ENCODE peak calls at places on chromosome 13, in eight cellular contexts. One of them, this sample, is unnamed.
A peak's percentile ranks its signal among the peaks of the same experiment; 100 is the strongest.

GRCh38 chr13:113860051-113860471 is 3.8 kb downstream of the GAS6 start:
- DNase-seq in esophagus muscularis mucosa: no peak
- DNase-seq in neural crest cell: no peak
- DNase-seq in GM20000: no peak
- DNase-seq in progenitor cell of endocrine pancreas: no peak
- DNase-seq in A549: no peak
- DNase-seq in GM06990: no peak
- DNase-seq in nephron progenitor cell: no peak
- DNase-seq in this sample: no peak

GRCh38 chr13:37656247-37656940 is 57.8 kb upstream of the POSTN start:
- DNase-seq in progenitor cell of endocrine pancreas: no peak
- DNase-seq in A549: peak; percentile 15
- DNase-seq in neural crest cell: no peak
- DNase-seq in esophagus muscularis mucosa: no peak
- DNase-seq in GM20000: no peak
- DNase-seq in GM06990: no peak
- DNase-seq in nephron progenitor cell: no peak
- DNase-seq in this sample: no peak

GRCh38 chr13:24232037-24232436 is 71.5 kb downstream of the SPATA13 start:
- DNase-seq in progenitor cell of endocrine pancreas: no peak
- DNase-seq in neural crest cell: no peak
- DNase-seq in GM06990: no peak
- DNase-seq in esophagus muscularis mucosa: no peak
- DNase-seq in GM20000: no peak
- DNase-seq in nephron progenitor cell: no peak
- DNase-seq in A549: no peak
- DNase-seq in this sample: no peak

GRCh38 chr13:31172535-31172934 is 10.8 kb upstream of the HSPH1 start:
- DNase-seq in A549: peak; percentile 27
- DNase-seq in progenitor cell of endocrine pancreas: no peak
- DNase-seq in GM06990: no peak
- DNase-seq in esophagus muscularis mucosa: no peak
- DNase-seq in GM20000: no peak
- DNase-seq in neural crest cell: no peak
- DNase-seq in nephron progenitor cell: no peak
- DNase-seq in this sample: no peak

GRCh38 chr13:46810440-46810839 is 13.5 kb upstream of the ESD start:
- DNase-seq in neural crest cell: no peak
- DNase-seq in GM06990: no peak
- DNase-seq in A549: no peak
- DNase-seq in nephron progenitor cell: no peak
- DNase-seq in esophagus muscularis mucosa: no peak
- DNase-seq in progenitor cell of endocrine pancreas: no peak
- DNase-seq in GM20000: no peak
- DNase-seq in this sample: no peak

GRCh38 chr13:47545630-47546029 is 455.4 kb downstream of the SUCLA2 start:
- DNase-seq in progenitor cell of endocrine pancreas: no peak
- DNase-seq in esophagus muscularis mucosa: no peak
- DNase-seq in GM20000: no peak
- DNase-seq in GM06990: no peak
- DNase-seq in A549: no peak
- DNase-seq in nephron progenitor cell: no peak
- DNase-seq in neural crest cell: no peak
- DNase-seq in this sample: no peak

GRCh38 chr13:80663788-80664187 is 322.9 kb upstream of the SPRY2 start:
- DNase-seq in neural crest cell: no peak
- DNase-seq in progenitor cell of endocrine pancreas: no peak
- DNase-seq in A549: no peak
- DNase-seq in nephron progenitor cell: no peak
- DNase-seq in GM06990: no peak
- DNase-seq in esophagus muscularis mucosa: no peak
- DNase-seq in GM20000: no peak
- DNase-seq in this sample: no peak

GRCh38 chr13:34942732-34943674 is 933 bp downstream of the NBEA start:
- DNase-seq in GM20000: peak; percentile 19
- DNase-seq in GM06990: peak; percentile 46
- DNase-seq in neural crest cell: peak; percentile 5
- DNase-seq in A549: peak; percentile 4
- DNase-seq in progenitor cell of endocrine pancreas: peak; percentile 28
- DNase-seq in nephron progenitor cell: peak; percentile 61
- DNase-seq in esophagus muscularis mucosa: no peak
- DNase-seq in this sample: peak; percentile 29

DNA sequence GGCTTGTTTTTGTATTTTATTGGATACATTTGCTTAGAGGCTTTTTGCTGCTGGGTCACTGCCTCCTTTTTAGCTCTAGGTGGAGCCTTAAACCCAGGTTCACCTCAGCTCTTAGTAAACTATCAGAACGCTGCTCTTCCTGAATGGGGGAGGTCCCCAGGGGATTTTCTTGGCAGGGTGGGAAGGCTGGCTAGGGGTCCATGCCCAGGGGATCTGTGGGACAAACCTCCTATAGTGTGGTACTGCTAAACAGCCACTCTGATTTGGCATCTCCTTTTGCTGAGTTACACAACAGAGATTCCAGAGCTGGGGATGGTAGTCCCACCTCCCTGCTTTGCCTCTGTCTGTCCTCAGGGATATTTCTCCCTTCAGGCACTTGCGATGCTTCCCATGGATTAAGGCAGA is 204.9 kb downstream of the ZIC5 start:
- DNase-seq in A549: no peak
- DNase-seq in neural crest cell: no peak
- DNase-seq in nephron progenitor cell: no peak
- DNase-seq in progenitor cell of endocrine pancreas: no peak
- DNase-seq in esophagus muscularis mucosa: no peak
- DNase-seq in GM06990: no peak
- DNase-seq in GM20000: no peak
- DNase-seq in this sample: no peak
- TF ChIP-seq CTCF in A549: no peak
- TF ChIP-seq CTCF in neural crest cell: peak; percentile 29
- TF ChIP-seq CTCF in nephron progenitor cell: no peak
- TF ChIP-seq CTCF in progenitor cell of endocrine pancreas: peak; percentile 47
- TF ChIP-seq CTCF in esophagus muscularis mucosa: no peak
- TF ChIP-seq CTCF in GM06990: peak; percentile 26
- TF ChIP-seq CTCF in GM20000: no peak
- TF ChIP-seq CTCF in this sample: no peak

DNA sequence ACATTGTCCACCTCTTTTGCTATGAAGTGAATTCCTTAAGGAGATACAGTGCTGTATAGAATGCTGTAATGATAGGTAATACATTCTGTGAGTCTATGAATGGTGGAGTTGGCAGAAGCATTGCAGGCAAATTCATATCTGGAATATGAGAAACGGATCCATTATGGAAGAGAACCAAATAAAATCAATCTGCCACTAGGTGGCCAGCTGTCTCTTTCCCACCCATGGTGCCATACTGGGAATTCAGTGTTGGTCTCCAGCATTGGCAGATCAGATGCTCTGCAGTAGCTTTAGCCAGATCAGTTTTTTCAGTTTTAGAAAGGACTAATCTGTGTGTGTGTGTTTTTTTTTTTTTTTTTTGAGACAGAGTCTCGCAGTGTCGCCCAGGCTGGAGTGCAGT is 27.6 kb downstream of the DNAJC3 start:
- DNase-seq in progenitor cell of endocrine pancreas: no peak
- DNase-seq in nephron progenitor cell: no peak
- DNase-seq in esophagus muscularis mucosa: no peak
- DNase-seq in A549: peak; percentile 13
- DNase-seq in GM06990: no peak
- DNase-seq in neural crest cell: no peak
- DNase-seq in GM20000: no peak
- DNase-seq in this sample: no peak
- TF ChIP-seq CTCF in progenitor cell of endocrine pancreas: peak; percentile 28
- TF ChIP-seq CTCF in nephron progenitor cell: peak; percentile 17
- TF ChIP-seq CTCF in esophagus muscularis mucosa: no peak
- TF ChIP-seq CTCF in A549: peak; percentile 27
- TF ChIP-seq CTCF in GM06990: peak; percentile 23
- TF ChIP-seq CTCF in neural crest cell: peak; percentile 47
- TF ChIP-seq CTCF in GM20000: peak; percentile 5
- TF ChIP-seq CTCF in this sample: peak; percentile 11

DNA sequence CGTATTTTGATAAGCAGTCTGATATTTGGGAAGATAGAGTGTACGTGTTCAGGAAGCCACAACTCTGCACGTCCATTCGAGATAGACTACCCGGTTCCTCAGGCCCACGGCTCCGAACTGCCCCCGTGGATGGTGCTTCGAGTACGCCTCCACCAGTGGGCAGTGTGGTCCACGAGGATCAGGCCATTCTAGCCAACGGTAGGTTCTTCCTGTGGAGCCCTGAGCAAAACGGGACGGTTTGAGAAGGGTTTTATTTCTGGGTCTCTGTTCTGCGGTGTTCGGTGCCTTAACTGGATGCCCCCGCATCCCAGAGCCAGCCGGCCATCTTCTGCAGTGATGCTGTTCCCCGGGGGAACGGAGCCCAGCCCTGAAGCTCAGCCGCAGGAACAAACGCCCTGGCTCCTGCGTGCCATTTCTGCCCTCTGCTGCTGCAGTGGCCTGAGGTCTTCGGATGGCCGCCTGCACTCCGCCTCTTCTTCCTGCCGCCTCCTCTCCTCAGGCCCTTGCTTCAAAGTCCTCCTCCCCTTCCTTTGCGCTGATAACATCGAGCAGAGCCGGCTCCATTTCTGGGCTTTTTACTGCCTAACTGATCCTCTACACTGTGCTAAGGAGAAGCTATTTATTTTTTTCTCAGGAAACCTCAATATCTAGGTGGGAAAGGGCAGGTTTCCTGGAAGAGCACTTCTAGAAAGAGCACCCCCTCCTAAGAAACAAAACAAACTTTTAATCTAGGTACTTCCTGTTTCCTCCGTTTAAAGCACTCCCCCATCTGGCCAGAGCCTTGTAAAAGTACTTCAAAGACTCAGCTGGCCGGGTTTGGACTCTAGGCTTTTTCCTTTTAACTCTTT is 36.2 kb upstream of the SLC46A3 start:
- DNase-seq in nephron progenitor cell: no peak
- DNase-seq in GM06990: peak; percentile 9
- DNase-seq in esophagus muscularis mucosa: peak; percentile 55
- DNase-seq in progenitor cell of endocrine pancreas: no peak
- DNase-seq in A549: no peak
- DNase-seq in GM20000: peak; percentile 25
- DNase-seq in neural crest cell: no peak
- DNase-seq in this sample: no peak
- TF ChIP-seq CTCF in nephron progenitor cell: no peak
- TF ChIP-seq CTCF in GM06990: peak; percentile 26
- TF ChIP-seq CTCF in esophagus muscularis mucosa: no peak
- TF ChIP-seq CTCF in progenitor cell of endocrine pancreas: no peak
- TF ChIP-seq CTCF in A549: no peak
- TF ChIP-seq CTCF in GM20000: no peak
- TF ChIP-seq CTCF in neural crest cell: no peak
- TF ChIP-seq CTCF in this sample: no peak

GRCh38 chr13:58852076-58852475 is 1220.5 kb downstream of the PCDH17 start:
- DNase-seq in neural crest cell: no peak
- DNase-seq in GM20000: no peak
- DNase-seq in A549: no peak
- DNase-seq in esophagus muscularis mucosa: no peak
- DNase-seq in nephron progenitor cell: no peak
- DNase-seq in GM06990: no peak
- DNase-seq in progenitor cell of endocrine pancreas: no peak
- DNase-seq in this sample: no peak
- TF ChIP-seq CTCF in neural crest cell: no peak
- TF ChIP-seq CTCF in GM20000: no peak
- TF ChIP-seq CTCF in A549: no peak
- TF ChIP-seq CTCF in esophagus muscularis mucosa: no peak
- TF ChIP-seq CTCF in nephron progenitor cell: no peak
- TF ChIP-seq CTCF in GM06990: no peak
- TF ChIP-seq CTCF in progenitor cell of endocrine pancreas: no peak
- TF ChIP-seq CTCF in this sample: no peak

GRCh38 chr13:90943961-90944360 is 403.5 kb upstream of the MIR17HG start:
- DNase-seq in neural crest cell: no peak
- DNase-seq in GM06990: no peak
- DNase-seq in GM20000: no peak
- DNase-seq in progenitor cell of endocrine pancreas: no peak
- DNase-seq in A549: no peak
- DNase-seq in nephron progenitor cell: no peak
- DNase-seq in esophagus muscularis mucosa: no peak
- DNase-seq in this sample: no peak
- TF ChIP-seq CTCF in neural crest cell: no peak
- TF ChIP-seq CTCF in GM06990: no peak
- TF ChIP-seq CTCF in GM20000: no peak
- TF ChIP-seq CTCF in progenitor cell of endocrine pancreas: no peak
- TF ChIP-seq CTCF in A549: no peak
- TF ChIP-seq CTCF in nephron progenitor cell: no peak
- TF ChIP-seq CTCF in esophagus muscularis mucosa: no peak
- TF ChIP-seq CTCF in this sample: no peak

GRCh38 chr13:33799950-33800592 is 17.9 kb upstream of the RFC3 start:
- DNase-seq in GM06990: no peak
- DNase-seq in esophagus muscularis mucosa: no peak
- DNase-seq in neural crest cell: no peak
- DNase-seq in A549: no peak
- DNase-seq in progenitor cell of endocrine pancreas: no peak
- DNase-seq in nephron progenitor cell: no peak
- DNase-seq in GM20000: peak; percentile 21
- DNase-seq in this sample: no peak
- TF ChIP-seq CTCF in GM06990: peak; percentile 45
- TF ChIP-seq CTCF in esophagus muscularis mucosa: peak; percentile 39
- TF ChIP-seq CTCF in neural crest cell: peak; percentile 47
- TF ChIP-seq CTCF in A549: no peak
- TF ChIP-seq CTCF in progenitor cell of endocrine pancreas: peak; percentile 39
- TF ChIP-seq CTCF in nephron progenitor cell: peak; percentile 13
- TF ChIP-seq CTCF in GM20000: no peak
- TF ChIP-seq CTCF in this sample: peak; percentile 44

DNA sequence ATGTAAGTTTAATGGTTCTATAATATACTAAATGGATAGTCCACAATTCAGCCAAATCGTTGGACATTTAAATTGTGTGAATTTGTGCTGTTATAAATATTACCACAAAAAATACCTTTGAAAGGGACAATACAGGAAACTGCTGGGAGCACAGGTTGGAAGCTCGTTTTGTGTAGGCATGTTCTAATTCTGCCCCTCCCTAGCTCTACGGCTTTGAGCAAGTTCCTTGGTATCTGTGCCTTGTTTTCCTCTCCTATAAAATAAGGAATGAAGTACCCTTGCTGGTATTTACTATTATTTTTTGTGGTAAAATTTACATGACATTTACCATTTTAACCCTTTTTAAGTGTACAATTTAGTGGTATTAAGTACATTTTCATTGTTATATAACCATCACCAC is 102.6 kb upstream of the SLC7A1 start:
- DNase-seq in esophagus muscularis mucosa: no peak
- DNase-seq in progenitor cell of endocrine pancreas: no peak
- DNase-seq in A549: no peak
- DNase-seq in nephron progenitor cell: no peak
- DNase-seq in GM20000: no peak
- DNase-seq in neural crest cell: no peak
- DNase-seq in GM06990: no peak
- DNase-seq in this sample: no peak
- TF ChIP-seq CTCF in esophagus muscularis mucosa: no peak
- TF ChIP-seq CTCF in progenitor cell of endocrine pancreas: no peak
- TF ChIP-seq CTCF in A549: no peak
- TF ChIP-seq CTCF in nephron progenitor cell: no peak
- TF ChIP-seq CTCF in GM20000: no peak
- TF ChIP-seq CTCF in neural crest cell: no peak
- TF ChIP-seq CTCF in GM06990: no peak
- TF ChIP-seq CTCF in this sample: no peak

This sample was measured in GM10248.